ENCODE peak calls at places on chromosomes 3 and 15, in ten cellular contexts. T, W, G, C, J, L, D, B, X and M are unnamed samples.

GRCh38 chr3:132911741-132912415 is 126.3 kb upstream of the TMEM108 start:
- DNase-seq in X (no peak), W (no peak), T (no peak), B (peak), C (no peak), J (no peak), D (no peak), G (no peak), L (no peak), M (peak)

GRCh38 chr15:86004061-86004460 is 75.6 kb upstream of the AGBL1 start:
- DNase-seq in C (no peak), J (no peak), T (no peak), L (no peak), D (no peak), B (no peak), G (no peak), W (no peak), X (no peak), M (no peak)

GRCh38 chr15:70260096-70260495 is 162.4 kb upstream of the TLE3 start:
- DNase-seq in B (no peak), J (peak), T (no peak), C (no peak), G (no peak), L (no peak), D (no peak), X (no peak), W (no peak), M (no peak)

GRCh38 chr3:23928525-23928924 is 11.6 kb downstream of the RPL15 start:
- DNase-seq in W (no peak), L (no peak), J (peak), G (no peak), X (no peak), D (no peak), T (no peak), B (no peak), C (no peak), M (no peak)

GRCh38 chr3:15309662-15310335 is 22.6 kb downstream of the SH3BP5 start:
- DNase-seq in X (no peak), G (no peak), L (no peak), D (no peak), W (no peak), T (no peak), C (no peak), J (no peak), B (peak), M (no peak)

GRCh38 chr3:121793078-121793477 is 41.8 kb downstream of the IQCB1 start:
- DNase-seq in W (peak), D (no peak), G (no peak), B (no peak), T (no peak), J (no peak), X (no peak), L (no peak), C (no peak), M (no peak)

GRCh38 chr3:11624704-11625375 is 18.9 kb downstream of the VGLL4 start:
- DNase-seq in J (no peak), T (no peak), X (no peak), B (no peak), W (no peak), D (no peak), G (no peak), C (no peak), L (no peak), M (no peak)

GRCh38 chr3:154122096-154122911 is 1.1 kb downstream of the ARHGEF26 start:
- DNase-seq in G (no peak), L (peak), C (no peak), J (no peak), W (no peak), T (peak), X (no peak), D (peak), B (no peak), M (no peak)

GRCh38 chr3:64342940-64343691 is 117.8 kb upstream of the PRICKLE2 start:
- DNase-seq in J (no peak), L (no peak), W (no peak), B (peak), G (no peak), T (no peak), D (no peak), C (no peak), X (peak), M (peak)

GRCh38 chr3:67016522-67017080 is 18.5 kb downstream of the KBTBD8 start:
- DNase-seq in C (no peak), J (no peak), W (no peak), B (no peak), G (no peak), T (no peak), L (no peak), X (no peak), D (no peak), M (no peak)

GRCh38 chr3:67018789-67019525 is 20.9 kb downstream of the KBTBD8 start:
- DNase-seq in T (no peak), G (no peak), D (no peak), B (peak), C (no peak), X (no peak), L (no peak), W (no peak), J (no peak), M (peak)

GRCh38 chr3:67017211-67017610 is 19.1 kb downstream of the KBTBD8 start:
- DNase-seq in T (no peak), X (no peak), L (no peak), C (no peak), D (no peak), G (no peak), J (no peak), W (no peak), B (peak), M (peak)

GRCh38 chr3:67018105-67018788 is 20.1 kb downstream of the KBTBD8 start:
- DNase-seq in B (peak), W (peak), J (no peak), L (peak), T (no peak), X (no peak), C (no peak), G (peak), D (peak), M (no peak)

GRCh38 chr3:67015702-67016500 is 17.8 kb downstream of the KBTBD8 start:
- DNase-seq in W (no peak), B (peak), X (no peak), L (no peak), G (no peak), J (no peak), T (no peak), C (no peak), D (no peak), M (no peak)
- H3K4me3 ChIP-seq in W (no peak), B (no peak), X (no peak), L (peak), G (no peak), J (no peak), T (no peak), C (no peak), D (no peak), M (no peak)

GRCh38 chr3:19029837-19030835 is 118.2 kb upstream of the KCNH8 start:
- DNase-seq in D (no peak), L (no peak), T (no peak), X (no peak), B (no peak), G (no peak), C (no peak), J (no peak), W (no peak), M (no peak)
- TF ChIP-seq CTCF in D (no peak), L (peak), T (no peak), X (no peak), B (no peak), G (no peak), C (no peak), J (no peak), W (no peak), M (no peak)

GRCh38 chr15:55893852-55894251 is 99.6 kb downstream of the NEDD4 start:
- DNase-seq in W (no peak), L (no peak), X (no peak), T (no peak), G (no peak), B (no peak), J (no peak), C (no peak), D (no peak), M (no peak)
- H3K4me3 ChIP-seq in W (no peak), L (peak), X (no peak), T (no peak), G (no peak), B (no peak), J (no peak), C (no peak), D (no peak), M (no peak)

GRCh38 chr3:49566312-49566711 is 12.0 kb downstream of the BSN start:
- DNase-seq in J (no peak), B (no peak), X (no peak), D (no peak), T (no peak), W (no peak), L (no peak), G (no peak), C (no peak), M (peak)
- TF ChIP-seq CTCF in J (no peak), B (peak), X (peak), D (no peak), T (peak), W (peak), L (peak), G (peak), C (no peak), M (peak)

DNA sequence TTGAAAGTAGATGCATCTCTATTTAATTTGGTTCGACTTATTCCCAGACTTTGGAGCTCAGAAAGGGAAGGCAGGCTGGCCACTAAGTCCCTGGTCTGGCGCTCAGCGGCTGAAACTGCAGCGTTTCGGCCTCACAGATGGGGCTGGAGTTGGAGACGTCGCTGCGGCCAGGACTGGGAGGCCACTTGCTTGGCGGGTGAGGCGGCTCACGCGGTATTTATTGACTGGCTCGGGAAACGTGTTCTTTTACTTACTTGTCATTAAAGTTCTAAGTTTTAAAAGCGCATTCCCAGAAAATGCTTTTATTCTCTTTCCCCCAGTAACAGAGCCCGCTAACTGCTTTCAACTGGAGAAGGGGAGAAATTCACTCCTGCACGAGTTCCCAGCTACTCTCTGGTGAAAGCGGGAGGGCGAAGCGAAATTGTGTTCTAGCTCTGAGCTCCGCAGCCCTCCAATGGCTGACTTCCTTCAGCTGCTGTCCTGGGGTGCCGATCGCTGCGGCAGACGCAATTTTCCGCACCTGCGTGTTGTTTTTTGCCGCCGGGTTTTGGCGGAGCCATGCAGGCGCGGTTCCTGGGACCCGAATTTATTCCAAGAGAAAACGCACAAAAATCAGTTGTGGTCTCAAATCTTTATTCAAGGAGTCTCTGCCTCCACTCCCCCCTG is 13.9 kb downstream of the ZIC1 start:
- DNase-seq in T (no peak), G (no peak), C (no peak), L (no peak), B (no peak), W (no peak), X (no peak), J (no peak), D (no peak), M (no peak)
- H3K4me3 ChIP-seq in T (no peak), G (no peak), C (no peak), L (no peak), B (no peak), W (no peak), X (no peak), J (no peak), D (no peak), M (no peak)

DNA sequence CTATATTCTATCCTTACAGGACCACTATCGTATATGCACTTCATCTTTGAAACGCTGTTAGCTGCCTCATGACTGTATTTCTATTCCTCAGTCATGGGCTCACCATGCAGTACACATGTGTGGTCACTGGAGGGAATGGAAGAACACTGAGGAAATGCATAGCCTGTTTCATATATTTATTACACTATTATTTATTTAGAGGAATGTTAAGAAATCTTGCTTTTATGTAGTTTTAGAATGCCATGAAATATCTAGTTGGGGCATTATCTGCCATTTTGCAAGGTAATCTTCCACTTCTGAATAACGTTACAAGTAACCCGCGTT is 155.7 kb downstream of the IGF1R start:
- DNase-seq in C (no peak), D (no peak), G (no peak), X (no peak), W (no peak), T (no peak), B (peak), J (no peak), L (no peak), M (no peak)
- TF ChIP-seq CTCF in C (no peak), D (no peak), G (no peak), X (no peak), W (no peak), T (no peak), B (peak), J (no peak), L (peak), M (no peak)